ENCODE peak calls at places on chromosomes 13 and 19, in four cellular contexts. E is H1, D is H9, T is mesendoderm. N is an unnamed sample.

GRCh38 chr19:44848036-44848804 is 2.1 kb downstream of the NECTIN2 start:
- DNase-seq in E (peak), D (peak), T (peak), N (peak)

GRCh38 chr19:47230122-47230920 is 678 bp downstream of the BBC3 start:
- DNase-seq in E (peak), D (peak), T (peak), N (peak)

GRCh38 chr19:29620931-29621351 is 14.9 kb downstream of the POP4 start:
- DNase-seq in E (no peak), D (no peak), T (no peak), N (no peak)

GRCh38 chr13:113836917-113837553 is 26.8 kb downstream of the GAS6 start:
- DNase-seq in E (no peak), D (no peak), T (no peak), N (peak)

GRCh38 chr13:60869941-60870613 is 473.1 kb downstream of the TDRD3 start:
- DNase-seq in E (no peak), D (no peak), T (no peak), N (no peak)

GRCh38 chr19:58386166-58386575 is 898 bp upstream of the RPS5 start:
- DNase-seq in E (no peak), D (peak), T (no peak), N (no peak)

GRCh38 chr13:85509512-85509911 is 289.7 kb downstream of the SLITRK6 start:
- DNase-seq in E (no peak), D (no peak), T (no peak), N (peak)

GRCh38 chr13:19681517-19681916 is 48.1 kb downstream of the MPHOSPH8 start:
- DNase-seq in E (no peak), D (no peak), T (peak), N (peak)

GRCh38 chr13:73677041-73677589 is 457.1 kb downstream of the KLF12 start:
- DNase-seq in E (no peak), D (no peak), T (peak), N (peak)

GRCh38 chr13:30798776-30799625 is 63.7 kb downstream of the ALOX5AP start:
- DNase-seq in E (no peak), D (no peak), T (peak), N (peak)

GRCh38 chr13:66778461-66778860 is 451.7 kb downstream of the PCDH9 start:
- DNase-seq in E (no peak), D (no peak), T (no peak), N (no peak)

GRCh38 chr13:53301449-53301848 is 272.8 kb downstream of the OLFM4 start:
- DNase-seq in E (no peak), D (no peak), T (peak), N (no peak)

GRCh38 chr19:17107546-17108452 is 32.2 kb downstream of the MYO9B start:
- DNase-seq in E (no peak), D (no peak), T (peak), N (peak)

GRCh38 chr13:79749985-79750551 is 269.1 kb downstream of the NDFIP2 start:
- DNase-seq in E (no peak), D (peak), T (peak), N (peak)

GRCh38 chr19:30388327-30388726 is 16.1 kb downstream of the ZNF536 start:
- DNase-seq in E (peak), D (no peak), T (no peak), N (no peak)

GRCh38 chr19:31066385-31066784 is 282.9 kb downstream of the TSHZ3 start:
- DNase-seq in E (no peak), D (no peak), T (peak), N (peak)

GRCh38 chr19:15372891-15373301 is 6.7 kb downstream of the AKAP8 start:
- DNase-seq in E (no peak), D (no peak), T (no peak), N (no peak)

GRCh38 chr13:32840840-32841713 is 175.1 kb upstream of the KL start:
- DNase-seq in E (peak), D (no peak), T (no peak), N (no peak)

GRCh38 chr13:26037302-26037701 is 14.5 kb downstream of the SHISA2 start:
- DNase-seq in E (peak), D (peak), T (peak), N (no peak)

GRCh38 chr19:45121827-45122345 is 28.9 kb downstream of the PPP1R37 start:
- DNase-seq in E (no peak), D (no peak), T (no peak), N (no peak)

GRCh38 chr19:42487025-42487797 is 41.1 kb downstream of the CEACAM1 start:
- DNase-seq in E (no peak), D (no peak), T (peak), N (no peak)

GRCh38 chr19:4878491-4878968 is 11.1 kb upstream of the PLIN3 start:
- DNase-seq in E (peak), D (peak), T (no peak), N (no peak)

DNA sequence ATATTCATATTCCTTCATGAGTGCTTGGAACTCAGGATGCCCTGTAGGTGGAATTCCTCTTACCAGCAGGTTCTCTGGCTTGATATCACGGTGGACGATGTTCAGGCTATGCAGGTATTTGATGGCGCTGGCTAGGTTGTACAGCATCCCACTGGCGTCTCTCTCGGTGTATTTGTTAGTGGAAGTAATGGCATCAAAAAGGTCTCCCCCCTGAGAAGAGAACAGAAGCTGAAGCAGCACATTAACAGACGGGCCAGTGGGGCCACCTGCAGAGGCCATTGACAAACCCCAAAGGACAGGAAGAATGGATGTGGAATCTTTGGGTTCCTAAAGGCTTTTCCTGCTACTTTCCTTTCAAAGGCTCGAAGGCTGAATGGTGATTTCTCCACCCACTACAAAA is 308.5 kb downstream of the DCLK1 start:
- DNase-seq in E (no peak), D (no peak), T (no peak), N (no peak)
- H4K5ac ChIP-seq in E (no peak), D (no peak), T (no peak), N (no peak)

GRCh38 chr13:44759222-44759721 is 183.1 kb upstream of the TSC22D1 start:
- DNase-seq in E (no peak), D (no peak), T (no peak), N (no peak)
- H2BK120ac ChIP-seq in E (no peak), D (no peak), T (no peak), N (peak)

DNA sequence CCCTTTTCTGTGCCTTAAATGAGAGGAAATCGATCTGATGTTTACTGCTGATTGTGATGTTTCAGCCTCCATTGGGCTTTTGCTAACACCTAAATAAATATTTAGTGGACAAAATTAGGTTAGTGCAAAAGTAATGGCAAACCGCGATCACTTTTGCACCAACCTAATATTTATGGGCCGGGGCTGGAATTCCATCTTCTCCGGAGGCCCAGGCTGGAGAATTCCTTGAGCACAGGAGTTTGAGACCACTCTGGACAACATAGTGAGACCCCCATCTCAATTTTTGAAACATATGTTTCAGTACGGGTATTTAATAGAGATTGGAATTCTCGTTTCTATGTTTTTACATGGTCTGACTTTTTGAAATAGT is 603 bp downstream of the ZNF880 start:
- DNase-seq in E (no peak), D (no peak), T (no peak), N (no peak)
- H3K18ac ChIP-seq in E (peak), D (peak), T (peak), N (peak)

GRCh38 chr13:54611400-54611799 is 1582.8 kb downstream of the OLFM4 start:
- DNase-seq in E (no peak), D (no peak), T (no peak), N (no peak)

DNA sequence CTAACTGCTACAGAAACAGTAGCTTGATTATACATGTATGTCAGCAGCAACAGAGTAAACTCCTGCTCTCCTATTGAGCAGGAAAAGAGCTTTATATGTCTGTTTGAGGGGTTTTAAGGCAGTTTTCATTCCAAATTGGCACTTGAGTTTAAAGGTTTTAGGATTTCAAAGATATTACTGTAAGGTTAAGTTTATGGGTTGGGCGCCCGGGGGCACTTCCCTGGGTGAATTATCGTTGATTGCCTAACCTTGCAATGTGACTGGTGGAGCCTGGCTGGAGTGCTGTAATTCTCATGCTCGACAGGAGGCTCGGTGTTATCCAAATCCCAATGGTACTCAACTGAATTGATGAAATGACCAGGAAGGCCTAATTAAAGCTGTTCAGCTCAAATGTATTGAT is 1586.1 kb downstream of the OLFM4 start:
- DNase-seq in E (no peak), D (no peak), T (no peak), N (no peak)
- H4K5ac ChIP-seq in E (no peak), D (no peak), T (no peak), N (no peak)

GRCh38 chr19:48738557-48739399 is 1.6 kb downstream of the RASIP1 start:
- DNase-seq in E (peak), D (peak), T (peak), N (peak)
- H2BK120ac ChIP-seq in E (no peak), D (no peak), T (no peak), N (no peak)

GRCh38 chr13:111513766-111514611 is 193.5 kb downstream of the TEX29 start:
- DNase-seq in E (no peak), D (peak), T (no peak), N (no peak)
- H3K18ac ChIP-seq in E (no peak), D (no peak), T (no peak), N (no peak)

GRCh38 chr13:57763689-57764088 is 132.1 kb downstream of the PCDH17 start:
- DNase-seq in E (no peak), D (no peak), T (no peak), N (no peak)
- H4K5ac ChIP-seq in E (no peak), D (no peak), T (no peak), N (no peak)

N was measured in IMR-90.